ENCODE peak calls at places on chromosomes 6 and 20, in four cellular contexts. Q is coronary artery, A is BE2C, T is psoas muscle. U is an unnamed sample.

GRCh38 chr6:125262026-125263013 is 39.4 kb downstream of the HDDC2 start:
- DNase-seq in Q (peak; percentile 81), T (no peak), A (no peak), U (peak; percentile 83)

GRCh38 chr6:19153270-19153980 is 683.7 kb upstream of the ID4 start:
- DNase-seq in A (no peak), T (no peak), Q (no peak), U (no peak)

GRCh38 chr20:25251019-25251418 is 3.1 kb downstream of the PYGB start:
- DNase-seq in A (no peak), T (no peak), Q (no peak), U (no peak)

GRCh38 chr20:50913976-50914375 is 17.3 kb downstream of the ADNP start:
- DNase-seq in Q (no peak), T (no peak), A (no peak), U (no peak)

GRCh38 chr20:42646250-42646649 is 543.5 kb downstream of the PTPRT start:
- DNase-seq in A (no peak), T (no peak), Q (no peak), U (no peak)

GRCh38 chr6:21396313-21396712 is 197.2 kb upstream of the SOX4 start:
- DNase-seq in T (no peak), A (no peak), Q (no peak), U (no peak)

GRCh38 chr6:32111424-32112066 is 2.4 kb upstream of the TNXB start:
- DNase-seq in T (peak; percentile 81), Q (no peak), A (no peak), U (no peak)

GRCh38 chr6:131979515-131980337 is 28.6 kb upstream of the CCN2 start:
- DNase-seq in Q (no peak), A (no peak), T (no peak), U (no peak)

GRCh38 chr20:35225319-35226125 is 968 bp upstream of the MMP24 start:
- DNase-seq in A (no peak), Q (no peak), T (no peak), U (no peak)

GRCh38 chr6:41896280-41896679 is 1.1 kb upstream of the USP49 start:
- DNase-seq in Q (no peak), T (no peak), A (no peak), U (peak; percentile 4)

GRCh38 chr6:41937881-41938574 is 3.6 kb downstream of the CCND3 start:
- DNase-seq in A (no peak), T (no peak), Q (no peak), U (no peak)

GRCh38 chr6:109290143-109290931 is 91.9 kb downstream of the CD164 start:
- DNase-seq in A (no peak), T (peak; percentile 50), Q (no peak), U (no peak)

GRCh38 chr20:21102691-21103311 is 3.4 kb downstream of the LINC00237 start:
- DNase-seq in T (peak; percentile 65), A (no peak), Q (no peak), U (no peak)

GRCh38 chr6:108689279-108690161 is 128.8 kb downstream of the FOXO3 start:
- DNase-seq in Q (peak; percentile 97), A (no peak), T (peak; percentile 96), U (peak; percentile 85)

GRCh38 chr20:32481311-32482103 is 103.6 kb downstream of the NOL4L start:
- DNase-seq in A (no peak), Q (no peak), T (no peak), U (no peak)

GRCh38 chr6:34953084-34954025 is 64.3 kb downstream of the ANKS1A start:
- DNase-seq in T (no peak), Q (no peak), A (no peak), U (no peak)

GRCh38 chr20:5119435-5120188 is at the start of gene PCNA:
- DNase-seq in T (peak; percentile 98), Q (peak; percentile 98), A (peak; percentile 98), U (peak; percentile 97)

GRCh38 chr6:22448311-22448711 is 121.1 kb upstream of the HDGFL1 start:
- DNase-seq in A (no peak), Q (no peak), T (no peak), U (no peak)

GRCh38 chr6:147503587-147503986 is 4.9 kb upstream of the SAMD5 start:
- DNase-seq in T (no peak), A (no peak), Q (no peak), U (no peak)

GRCh38 chr20:41330343-41330720 is 10.3 kb upstream of the LPIN3 start:
- DNase-seq in A (no peak), T (no peak), Q (no peak), U (no peak)

GRCh38 chr20:32164984-32165735 is 42.4 kb downstream of the PLAGL2 start:
- DNase-seq in Q (peak; percentile 59), T (no peak), A (no peak), U (no peak)

GRCh38 chr20:17650816-17651760 is 31.0 kb downstream of the RRBP1 start:
- DNase-seq in Q (no peak), A (no peak), T (peak; percentile 11), U (no peak)

GRCh38 chr20:17650301-17650761 is 31.7 kb downstream of the RRBP1 start:
- DNase-seq in T (peak; percentile 39), Q (no peak), A (no peak), U (no peak)

GRCh38 chr20:17652411-17652810 is 29.6 kb downstream of the RRBP1 start:
- DNase-seq in A (no peak), T (peak; percentile 36), Q (no peak), U (no peak)

GRCh38 chr20:17653835-17654648 is 28.0 kb downstream of the RRBP1 start:
- DNase-seq in A (no peak), T (peak; percentile 6), Q (no peak), U (no peak)

DNA sequence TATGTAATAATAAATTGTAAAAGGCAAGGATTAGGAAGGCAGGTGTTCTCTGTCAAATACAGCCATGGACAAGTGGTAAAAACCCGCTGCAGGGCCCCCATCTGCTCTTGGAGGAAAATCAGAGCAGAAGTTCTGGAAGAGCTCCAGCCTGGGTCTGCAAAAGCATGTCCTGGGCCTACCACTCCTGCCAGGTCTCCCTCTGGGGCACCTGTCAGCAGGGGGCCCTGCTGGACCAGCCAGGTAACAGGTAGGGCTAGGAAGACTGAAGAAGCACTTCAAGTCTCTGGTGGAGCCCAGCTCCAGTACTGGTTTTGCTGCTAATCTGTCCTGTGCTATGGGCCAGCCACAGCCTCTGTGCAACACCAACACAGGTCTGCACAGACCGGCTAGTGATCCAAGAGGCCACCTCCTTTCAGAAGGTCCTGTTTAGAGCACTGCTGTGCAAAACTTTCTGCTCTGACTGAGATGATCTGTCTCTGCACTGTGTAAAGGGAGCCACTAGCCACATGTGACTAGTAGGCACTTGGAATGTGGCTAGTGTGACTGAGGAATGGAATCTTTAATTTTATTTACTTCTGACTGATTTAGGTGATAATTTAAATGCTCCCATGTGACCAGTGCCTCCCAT is 30.2 kb downstream of the RRBP1 start:
- DNase-seq in T (peak; percentile 18), A (no peak), Q (no peak), U (no peak)
- TF ChIP-seq CTCF in T (no peak), A (no peak), Q (no peak), U (no peak)

GRCh38 chr6:137230547-137230946 is 11.4 kb upstream of the IFNGR1 start:
- DNase-seq in Q (no peak), A (no peak), T (no peak), U (no peak)
- TF ChIP-seq CTCF in Q (no peak), A (no peak), T (no peak), U (no peak)

GRCh38 chr6:2396856-2397640 is 151.6 kb upstream of the GMDS start:
- DNase-seq in Q (no peak), A (no peak), T (no peak), U (no peak)

DNA sequence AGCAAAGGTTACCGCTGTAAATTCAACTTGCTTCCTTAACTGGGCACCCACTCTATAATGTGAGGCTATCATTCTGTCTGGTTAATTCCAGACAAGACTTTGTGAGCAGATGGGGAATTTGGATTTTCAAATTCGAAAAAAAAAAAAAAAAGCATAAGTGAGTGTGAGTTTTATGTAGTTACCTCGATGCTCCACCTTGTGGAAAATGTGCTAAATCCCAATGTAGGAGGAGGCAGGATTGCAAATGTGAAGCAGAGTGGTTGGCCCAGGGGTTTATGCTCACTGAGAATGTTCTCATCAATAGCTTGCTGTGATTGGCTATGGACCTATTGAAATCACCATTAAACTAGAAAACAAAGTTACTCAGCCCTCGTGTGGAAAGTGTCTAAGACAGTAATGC is 150.9 kb upstream of the GMDS start:
- DNase-seq in Q (no peak), A (no peak), T (no peak), U (no peak)
- TF ChIP-seq CTCF in Q (no peak), A (no peak), T (no peak), U (peak; percentile 9)

DNA sequence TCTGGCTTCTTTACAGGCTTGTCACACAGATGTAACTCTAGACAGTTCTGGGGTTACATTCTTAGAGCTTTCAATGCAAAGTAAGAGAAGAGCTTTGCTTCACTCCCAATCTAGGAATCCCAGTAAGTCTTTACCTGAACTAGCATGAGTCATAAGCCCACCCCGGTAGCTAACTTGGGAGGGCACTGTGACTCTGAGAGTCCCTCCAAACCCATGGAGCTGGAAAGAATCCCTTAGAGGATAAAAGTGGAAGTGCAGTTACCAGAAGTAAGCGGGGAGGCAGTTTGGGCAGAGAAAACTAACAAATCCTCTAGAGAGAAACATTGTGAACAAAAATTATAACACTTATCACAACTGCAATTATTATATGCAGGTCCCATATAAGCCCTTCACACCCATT is 84.0 kb upstream of the SMLR1 start:
- DNase-seq in T (no peak), A (no peak), Q (no peak), U (no peak)
- TF ChIP-seq CTCF in T (no peak), A (no peak), Q (no peak), U (peak; percentile 11)

DNA sequence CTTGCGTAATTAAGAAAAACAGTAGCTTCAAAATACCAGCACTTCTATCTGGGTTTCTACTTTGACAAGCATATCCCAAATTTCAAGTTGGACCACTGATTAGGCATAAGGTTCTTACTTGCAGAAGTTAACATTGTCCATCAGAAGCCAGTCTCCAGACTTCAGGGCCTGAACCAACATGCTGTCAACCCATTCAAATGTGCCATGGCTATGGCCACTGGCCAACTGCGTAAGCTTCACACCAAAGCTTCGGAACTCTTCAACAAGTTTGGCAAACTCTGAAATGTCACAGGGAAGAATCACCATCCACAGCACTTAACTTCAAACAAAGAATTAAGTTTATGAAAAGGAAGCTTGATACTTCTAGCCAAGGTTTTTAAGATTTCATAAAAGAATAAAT is 78.0 kb upstream of the LYRM2 start:
- DNase-seq in T (no peak), A (no peak), Q (no peak), U (no peak)
- TF ChIP-seq CTCF in T (no peak), A (no peak), Q (no peak), U (no peak)

DNA sequence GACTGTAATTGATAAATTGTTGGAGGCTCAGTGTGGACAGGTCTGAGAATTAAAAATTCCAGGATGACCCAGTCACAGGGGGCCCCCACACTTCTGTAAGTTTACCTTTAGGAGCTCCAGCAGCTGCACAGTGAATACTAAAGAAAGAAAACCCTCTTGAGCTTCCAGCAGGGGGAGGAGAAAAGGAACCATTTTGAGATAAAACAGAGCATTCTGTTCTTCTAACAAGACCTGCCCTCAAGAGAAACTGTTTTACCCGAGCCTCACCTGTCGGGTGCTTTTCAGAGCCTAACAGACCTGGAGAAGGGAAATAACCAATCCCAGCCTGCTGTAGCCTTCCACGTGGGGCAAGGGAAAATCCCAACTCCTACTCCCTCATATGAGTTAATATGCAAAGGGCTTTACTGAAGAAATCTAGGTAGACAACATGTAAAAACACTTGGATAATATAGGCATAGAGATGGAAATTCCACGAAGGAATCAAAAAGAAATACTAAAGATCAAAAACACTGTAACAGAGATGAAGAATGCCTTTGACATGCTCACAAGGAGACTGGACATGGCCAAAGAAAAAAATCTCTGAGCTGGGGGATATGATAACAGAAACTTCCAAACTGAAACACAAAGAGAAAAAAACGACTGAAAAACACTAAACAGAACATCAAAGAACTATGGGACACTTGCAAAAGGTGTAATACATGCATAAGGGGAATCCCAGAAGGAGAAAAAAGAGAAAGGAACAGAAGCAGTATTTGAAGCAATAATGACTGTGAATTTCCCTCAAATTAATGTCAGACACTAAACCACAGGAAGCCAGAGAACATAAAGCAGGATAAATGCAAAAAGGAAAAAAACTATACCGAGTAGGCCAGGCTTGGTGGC is 117.6 kb upstream of the ARID1B start:
- DNase-seq in Q (no peak), A (no peak), T (no peak), U (no peak)
- TF ChIP-seq CTCF in Q (no peak), A (no peak), T (no peak), U (no peak)

GRCh38 chr6:169121013-169121412 is 132.6 kb downstream of the THBS2 start:
- DNase-seq in A (no peak), T (no peak), Q (no peak), U (no peak)
- TF ChIP-seq CTCF in A (peak; percentile 32), T (no peak), Q (no peak), U (no peak)